ENCODE peak calls at places on chromosomes 4 and X, in five cellular contexts. W is A172, U is EH, E is NCI-H345, P is left ventricle myocardium inferior. R is an unnamed sample.

GRCh38 chrX:112820364-112821308 is 20.0 kb downstream of the AMOT start:
- DNase-seq in U (no peak), P (no peak), E (no peak), W (no peak), R (no peak)

GRCh38 chr4:76013540-76013939 is 6.2 kb upstream of the CXCL9 start:
- DNase-seq in P (no peak), U (no peak), W (no peak), E (no peak), R (no peak)

GRCh38 chr4:27278615-27279014 is 418.0 kb downstream of the STIM2 start:
- DNase-seq in P (no peak), E (no peak), W (peak), U (peak), R (no peak)

GRCh38 chr4:140611854-140612253 is 43.1 kb upstream of the UCP1 start:
- DNase-seq in P (no peak), W (no peak), U (no peak), E (no peak), R (no peak)

GRCh38 chrX:17078031-17078730 is 131.7 kb downstream of the REPS2 start:
- DNase-seq in U (peak), E (no peak), W (peak), P (no peak), R (no peak)

GRCh38 chrX:71143508-71143907 is 1.1 kb upstream of the NLGN3 start:
- DNase-seq in P (peak), E (no peak), U (peak), W (no peak), R (peak)

GRCh38 chr4:150209140-150209829 is 131.0 kb downstream of the DCLK2 start:
- DNase-seq in E (no peak), U (peak), W (peak), P (peak), R (no peak)

GRCh38 chr4:73222466-73223257 is 35.9 kb downstream of the ANKRD17 start:
- DNase-seq in P (no peak), U (peak), W (peak), E (peak), R (no peak)

GRCh38 chrX:21374994-21375794 is 976 bp downstream of the CNKSR2 start:
- DNase-seq in P (no peak), E (no peak), W (no peak), U (no peak), R (no peak)

GRCh38 chr4:13541720-13542576 is 2.4 kb downstream of the NKX3-2 start:
- DNase-seq in E (no peak), U (no peak), W (no peak), P (no peak), R (no peak)

GRCh38 chr4:27759621-27760020 is 899.0 kb downstream of the STIM2 start:
- DNase-seq in U (no peak), P (no peak), E (no peak), W (no peak), R (no peak)

GRCh38 chr4:183444149-183444952 is at the start of gene CDKN2AIP:
- DNase-seq in E (peak), W (peak), U (peak), P (peak), R (peak)

GRCh38 chr4:85423414-85423813 is 51.5 kb upstream of the ARHGAP24 start:
- DNase-seq in U (no peak), E (no peak), W (no peak), P (no peak), R (no peak)

GRCh38 chrX:149950681-149951080 is 12.4 kb upstream of the EOLA2 start:
- DNase-seq in E (no peak), U (peak), W (peak), P (no peak), R (no peak)

GRCh38 chr4:169128902-169129301 is 118.8 kb upstream of the CBR4 start:
- DNase-seq in W (no peak), U (peak), E (no peak), P (no peak), R (no peak)

GRCh38 chr4:32589853-32590252 is 1869.7 kb downstream of the PCDH7 start:
- DNase-seq in E (no peak), U (no peak), P (no peak), W (no peak), R (no peak)

GRCh38 chr4:180751009-180751408 is 1492.2 kb upstream of the TENM3 start:
- DNase-seq in P (no peak), W (peak), U (no peak), E (no peak), R (no peak)

GRCh38 chr4:156999175-156999517 is 27.5 kb upstream of the PDGFC start:
- DNase-seq in E (peak), W (peak), U (peak), P (no peak), R (no peak)

GRCh38 chrX:8748855-8749254 is 16.9 kb upstream of the ANOS1 start:
- DNase-seq in U (peak), P (no peak), E (peak), W (peak), R (no peak)

GRCh38 chr4:120557372-120557771 is 365.2 kb downstream of the PRDM5 start:
- DNase-seq in E (no peak), W (no peak), P (no peak), U (peak), R (no peak)

GRCh38 chrX:37817579-37817978 is 29.8 kb downstream of the DYNLT3 start:
- DNase-seq in U (no peak), W (no peak), P (no peak), E (no peak), R (no peak)

GRCh38 chr4:55736605-55737183 is 82.9 kb upstream of the EXOC1L start:
- DNase-seq in E (peak), W (no peak), U (no peak), P (no peak), R (no peak)

GRCh38 chr4:17448689-17449088 is 63.2 kb downstream of the QDPR start:
- DNase-seq in P (no peak), W (no peak), E (no peak), U (peak), R (no peak)

GRCh38 chr4:105140684-105141490 is 5.8 kb upstream of the TET2 start:
- DNase-seq in P (no peak), U (peak), E (peak), W (no peak), R (no peak)

GRCh38 chr4:157221426-157221894 is 932 bp downstream of the GRIA2 start:
- DNase-seq in P (no peak), E (no peak), U (no peak), W (no peak), R (peak)

GRCh38 chr4:119040711-119041185 is 94.9 kb upstream of the MYOZ2 start:
- DNase-seq in P (no peak), U (peak), W (peak), E (no peak), R (no peak)

GRCh38 chr4:2753444-2753843 is 2.7 kb downstream of the TNIP2 start:
- DNase-seq in E (no peak), U (no peak), P (no peak), W (no peak), R (no peak)

GRCh38 chr4:45241976-45242375 is 515.6 kb upstream of the GNPDA2 start:
- DNase-seq in E (no peak), P (no peak), U (no peak), W (no peak), R (no peak)

GRCh38 chrX:79182616-79183015 is 38.1 kb downstream of the GPR174 start:
- DNase-seq in U (no peak), P (no peak), W (no peak), E (no peak), R (no peak)

GRCh38 chrX:16628954-16629595 is 20.9 kb upstream of the S100G start:
- DNase-seq in P (no peak), W (no peak), E (no peak), U (no peak), R (no peak)

GRCh38 chr4:93031431-93032098 is 727.8 kb downstream of the GRID2 start:
- DNase-seq in W (peak), E (no peak), U (no peak), P (no peak), R (no peak)

GRCh38 chr4:37567781-37568180 is 118.4 kb downstream of the RELL1 start:
- DNase-seq in E (no peak), U (no peak), P (no peak), W (no peak), R (no peak)

GRCh38 chrX:71253253-71254091 is 468 bp downstream of the ZMYM3 start:
- DNase-seq in P (peak), E (peak), U (peak), W (peak), R (no peak)

R was measured in substantia nigra.